ENCODE peak calls at places on chromosomes 5 and 9, in four cellular contexts. One of them, this sample, is unnamed.

GRCh38 chr5:9733456-9733855 is 103.3 kb upstream of the TAS2R1 start:
- DNase-seq in ACHN: no peak
- DNase-seq in NCI-H1436: no peak
- DNase-seq in adrenal gland: no peak
- DNase-seq in this sample: no peak

GRCh38 chr5:53397141-53397794 is 83.2 kb upstream of the FST start:
- DNase-seq in NCI-H1436: no peak
- DNase-seq in ACHN: no peak
- DNase-seq in adrenal gland: no peak
- DNase-seq in this sample: no peak

GRCh38 chr9:7567687-7568086 is 231.9 kb downstream of the DMAC1 start:
- DNase-seq in NCI-H1436: no peak
- DNase-seq in adrenal gland: no peak
- DNase-seq in ACHN: no peak
- DNase-seq in this sample: peak

GRCh38 chr9:111272571-111272970 is 57.5 kb downstream of the OR2K2 start:
- DNase-seq in NCI-H1436: no peak
- DNase-seq in adrenal gland: no peak
- DNase-seq in ACHN: no peak
- DNase-seq in this sample: no peak

GRCh38 chr5:179765400-179765799 is 28.4 kb upstream of the LTC4S start:
- DNase-seq in adrenal gland: no peak
- DNase-seq in ACHN: peak
- DNase-seq in NCI-H1436: no peak
- DNase-seq in this sample: no peak

GRCh38 chr5:72244862-72245371 is 75.1 kb downstream of the MRPS27 start:
- DNase-seq in adrenal gland: peak
- DNase-seq in NCI-H1436: peak
- DNase-seq in ACHN: peak
- DNase-seq in this sample: peak

GRCh38 chr5:65828022-65828421 is 98.4 kb upstream of the ERBIN start:
- DNase-seq in NCI-H1436: no peak
- DNase-seq in adrenal gland: no peak
- DNase-seq in ACHN: no peak
- DNase-seq in this sample: no peak

GRCh38 chr9:91771864-91772263 is 178.2 kb downstream of the ROR2 start:
- DNase-seq in adrenal gland: peak
- DNase-seq in NCI-H1436: no peak
- DNase-seq in ACHN: no peak
- DNase-seq in this sample: no peak

GRCh38 chr9:85114799-85115198 is 445.3 kb downstream of the NTRK2 start:
- DNase-seq in ACHN: no peak
- DNase-seq in NCI-H1436: no peak
- DNase-seq in adrenal gland: no peak
- DNase-seq in this sample: no peak

GRCh38 chr5:137282216-137282615 is 216.9 kb downstream of the SPOCK1 start:
- DNase-seq in ACHN: no peak
- DNase-seq in NCI-H1436: no peak
- DNase-seq in adrenal gland: no peak
- DNase-seq in this sample: no peak

GRCh38 chr5:6572825-6573380 is 59.9 kb downstream of the NSUN2 start:
- DNase-seq in NCI-H1436: no peak
- DNase-seq in adrenal gland: peak
- DNase-seq in ACHN: no peak
- DNase-seq in this sample: no peak

GRCh38 chr5:122081541-122081940 is 3.5 kb upstream of the LOX start:
- DNase-seq in adrenal gland: no peak
- DNase-seq in NCI-H1436: no peak
- DNase-seq in ACHN: no peak
- DNase-seq in this sample: no peak

GRCh38 chr9:6414291-6414690 is 1.3 kb downstream of the UHRF2 start:
- DNase-seq in ACHN: peak
- DNase-seq in NCI-H1436: no peak
- DNase-seq in adrenal gland: no peak
- DNase-seq in this sample: peak

GRCh38 chr9:107488400-107489143 is 997 bp downstream of the KLF4 start:
- DNase-seq in ACHN: peak
- DNase-seq in adrenal gland: peak
- DNase-seq in NCI-H1436: no peak
- DNase-seq in this sample: no peak

GRCh38 chr5:120258123-120258522 is 206.0 kb upstream of the PRR16 start:
- DNase-seq in adrenal gland: no peak
- DNase-seq in ACHN: no peak
- DNase-seq in NCI-H1436: no peak
- DNase-seq in this sample: no peak

GRCh38 chr5:58751222-58751621 is 168.3 kb downstream of the RAB3C start:
- DNase-seq in ACHN: no peak
- DNase-seq in adrenal gland: no peak
- DNase-seq in NCI-H1436: no peak
- DNase-seq in this sample: no peak

GRCh38 chr5:68898961-68899471 is 194.8 kb upstream of the SLC30A5 start:
- DNase-seq in NCI-H1436: peak
- DNase-seq in ACHN: no peak
- DNase-seq in adrenal gland: peak
- DNase-seq in this sample: no peak

GRCh38 chr9:127796225-127796813 is 6.4 kb upstream of the FPGS start:
- DNase-seq in NCI-H1436: no peak
- DNase-seq in ACHN: no peak
- DNase-seq in adrenal gland: peak
- DNase-seq in this sample: no peak

GRCh38 chr5:174599992-174600391 is 124.4 kb upstream of the MSX2 start:
- DNase-seq in adrenal gland: no peak
- DNase-seq in ACHN: no peak
- DNase-seq in NCI-H1436: no peak
- DNase-seq in this sample: no peak

GRCh38 chr5:180306796-180307195 is 14.9 kb upstream of the MAPK9 start:
- DNase-seq in adrenal gland: no peak
- DNase-seq in NCI-H1436: no peak
- DNase-seq in ACHN: no peak
- DNase-seq in this sample: no peak

This sample was measured in putamen.